ENCODE peak calls at places on chromosomes 4 and X, in six cellular contexts. M, C, P, X, I and J are unnamed samples.

GRCh38 chr4:61517144-61517543 is 317.0 kb downstream of the ADGRL3 start:
- DNase-seq in M (no peak), C (no peak), P (no peak), X (peak), I (no peak), J (peak)

GRCh38 chr4:128394778-128395177 is 107.2 kb upstream of the PGRMC2 start:
- DNase-seq in M (no peak), C (peak), P (no peak), X (no peak), I (no peak), J (no peak)

GRCh38 chrX:18471296-18471695 is 45.9 kb downstream of the CDKL5 start:
- DNase-seq in M (no peak), C (no peak), P (no peak), X (no peak), I (no peak), J (no peak)

GRCh38 chrX:69082753-69083150 is 82.5 kb downstream of the PJA1 start:
- DNase-seq in M (no peak), C (no peak), P (no peak), X (no peak), I (no peak), J (no peak)

GRCh38 chrX:101219116-101219839 is at the start of gene DRP2:
- DNase-seq in M (peak), C (no peak), P (no peak), X (no peak), I (peak), J (no peak)

GRCh38 chr4:26073886-26074560 is 160.0 kb downstream of the SMIM20 start:
- DNase-seq in M (no peak), C (no peak), P (no peak), X (no peak), I (no peak), J (no peak)

GRCh38 chr4:25792843-25793242 is 69.9 kb downstream of the SEL1L3 start:
- DNase-seq in M (peak), C (no peak), P (no peak), X (no peak), I (no peak), J (no peak)

GRCh38 chr4:72797486-72797885 is 228.5 kb upstream of the ADAMTS3 start:
- DNase-seq in M (no peak), C (no peak), P (no peak), X (no peak), I (no peak), J (no peak)

GRCh38 chr4:144903953-144904711 is 193.9 kb downstream of the ANAPC10 start:
- DNase-seq in M (peak), C (peak), P (peak), X (no peak), I (no peak), J (no peak)

GRCh38 chrX:42988700-42989099 is 210.7 kb upstream of the PPP1R2C start:
- DNase-seq in M (no peak), C (no peak), P (no peak), X (no peak), I (no peak), J (no peak)

GRCh38 chr4:157739237-157739636 is 433.6 kb downstream of the GASK1B start:
- DNase-seq in M (peak), C (peak), P (peak), X (no peak), I (no peak), J (no peak)

GRCh38 chr4:6974138-6974848 is 64.7 kb downstream of the TBC1D14 start:
- DNase-seq in M (peak), C (peak), P (peak), X (peak), I (peak), J (peak)

GRCh38 chrX:68870357-68870756 is 41.5 kb downstream of the EFNB1 start:
- DNase-seq in M (peak), C (no peak), P (no peak), X (no peak), I (no peak), J (no peak)

GRCh38 chrX:135185795-135186443 is 14.7 kb upstream of the CT55 start:
- DNase-seq in M (peak), C (peak), P (peak), X (no peak), I (peak), J (peak)

GRCh38 chr4:128606173-128606572 is 203.3 kb upstream of the JADE1 start:
- DNase-seq in M (peak), C (no peak), P (no peak), X (no peak), I (peak), J (no peak)

GRCh38 chr4:109864134-109864533 is 16.2 kb downstream of the LRIT3 start:
- DNase-seq in M (no peak), C (no peak), P (no peak), X (no peak), I (no peak), J (no peak)

GRCh38 chrX:107978080-107978479 is 4.1 kb downstream of the TEX13B start:
- DNase-seq in M (no peak), C (no peak), P (no peak), X (no peak), I (no peak), J (no peak)

GRCh38 chr4:145735330-145735638 is 55.3 kb downstream of the C4orf51 start:
- DNase-seq in M (peak), C (peak), P (no peak), X (no peak), I (peak), J (no peak)

DNA sequence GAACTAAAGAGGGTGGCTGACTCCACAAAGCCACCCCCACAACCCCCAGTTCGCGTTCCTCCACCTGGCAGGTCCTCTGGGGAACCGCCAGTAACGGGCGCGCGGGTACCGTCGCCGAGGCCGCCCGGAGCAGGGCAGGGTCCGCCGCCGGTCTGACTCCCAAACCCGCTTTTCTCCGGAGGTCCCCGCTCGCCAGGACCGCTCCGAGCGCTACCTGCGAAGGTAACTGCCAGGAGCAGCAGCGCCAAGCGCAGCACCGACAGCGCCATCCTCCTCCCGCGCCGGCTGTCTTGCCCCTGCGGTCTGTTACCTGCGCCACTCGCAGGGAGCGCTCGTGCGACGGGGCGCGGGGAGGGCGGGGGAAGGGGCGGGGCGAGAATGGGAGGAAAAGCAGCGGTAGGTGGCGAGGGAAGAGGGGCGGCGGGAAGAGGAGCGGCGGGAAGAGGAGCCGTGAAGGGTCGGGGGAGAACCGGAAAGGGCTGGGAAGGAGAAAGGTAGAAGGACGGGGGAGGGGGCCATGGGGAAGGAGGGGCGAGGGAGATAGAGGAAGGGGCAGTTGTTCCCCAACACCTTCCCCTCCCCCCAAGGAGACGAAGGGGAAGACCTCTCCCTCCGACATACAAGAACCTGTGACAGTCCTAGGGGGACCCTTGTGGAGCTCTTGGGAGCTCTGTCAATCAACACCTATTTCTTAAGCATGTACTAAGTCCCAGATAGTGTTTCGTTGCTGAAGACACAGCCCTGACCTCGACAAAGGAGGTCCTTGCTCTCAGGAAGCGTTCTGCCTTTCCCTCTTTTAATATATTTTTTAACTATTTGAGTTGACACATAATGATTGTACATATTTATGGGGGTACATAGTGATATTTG is at the start of gene SPINK2:
- DNase-seq in M (peak), C (no peak), P (peak), X (peak), I (peak), J (peak)
- TF ChIP-seq CTCF in M (peak), C (no peak), P (no peak), X (no peak), I (peak), J (no peak)

GRCh38 chr4:96352051-96352517 is 512.2 kb downstream of the PDHA2 start:
- DNase-seq in M (peak), C (peak), P (peak), X (no peak), I (peak), J (peak)
- TF ChIP-seq CTCF in M (peak), C (peak), P (no peak), X (no peak), I (peak), J (peak)

GRCh38 chrX:83469551-83469950 is 38.5 kb upstream of the POU3F4 start:
- DNase-seq in M (peak), C (no peak), P (peak), X (no peak), I (no peak), J (peak)
- TF ChIP-seq CTCF in M (peak), C (no peak), P (peak), X (no peak), I (peak), J (peak)

GRCh38 chr4:24683116-24683515 is 98.8 kb upstream of the DHX15 start:
- DNase-seq in M (no peak), C (no peak), P (peak), X (no peak), I (no peak), J (no peak)
- TF ChIP-seq CTCF in M (no peak), C (no peak), P (no peak), X (no peak), I (no peak), J (no peak)

GRCh38 chrX:40871385-40872082 is 136.2 kb upstream of the MED14 start:
- DNase-seq in M (peak), C (peak), P (no peak), X (no peak), I (no peak), J (no peak)
- TF ChIP-seq CTCF in M (no peak), C (peak), P (no peak), X (no peak), I (no peak), J (no peak)

DNA sequence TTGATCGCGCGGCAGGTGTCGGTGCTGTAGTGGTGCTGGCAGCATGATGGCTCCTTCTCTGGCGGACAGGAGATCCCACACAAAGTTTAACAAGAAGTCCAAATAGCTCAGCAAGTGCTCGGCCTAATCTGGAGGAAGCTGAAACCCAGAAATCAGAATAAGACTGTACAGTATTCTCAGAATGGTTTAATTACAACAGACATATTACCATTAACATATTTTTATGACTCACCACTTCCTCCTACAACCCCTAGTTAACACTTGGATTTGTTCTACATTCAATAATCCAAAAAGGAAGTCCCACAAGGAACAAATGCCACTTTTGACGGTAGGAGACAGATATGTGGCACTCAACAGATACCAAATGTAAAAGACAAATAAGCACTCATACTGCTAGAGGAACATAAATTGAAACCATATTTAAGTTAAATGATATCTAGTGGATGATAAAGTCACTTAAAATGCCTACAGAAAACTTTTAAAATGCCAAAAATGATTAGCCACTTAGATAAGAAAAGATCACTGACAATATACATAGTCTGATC is 91.2 kb downstream of the HUWE1 start:
- DNase-seq in M (no peak), C (no peak), P (peak), X (no peak), I (no peak), J (no peak)
- TF ChIP-seq CTCF in M (no peak), C (no peak), P (no peak), X (no peak), I (no peak), J (no peak)

DNA sequence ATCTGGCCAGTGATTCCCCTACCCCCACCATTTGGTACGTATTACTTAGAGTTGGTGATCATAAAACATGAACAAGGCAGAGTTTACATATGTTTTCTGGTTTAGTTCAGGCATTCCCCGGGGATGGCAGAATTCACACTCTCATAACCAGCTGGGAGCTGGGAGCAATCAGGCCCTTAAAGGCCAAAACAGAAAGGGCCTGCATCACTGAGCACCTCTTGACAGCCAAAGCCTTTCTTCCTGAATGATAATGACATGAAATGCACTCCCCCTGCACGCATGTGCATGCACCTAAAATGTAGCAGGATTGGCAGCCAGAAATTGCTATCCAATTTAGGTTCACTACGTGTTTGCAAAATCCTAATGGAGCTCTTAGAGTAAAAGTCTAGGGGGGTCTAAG is 235.4 kb downstream of the GPC3 start:
- DNase-seq in M (no peak), C (no peak), P (no peak), X (no peak), I (no peak), J (peak)
- TF ChIP-seq CTCF in M (no peak), C (no peak), P (no peak), X (no peak), I (no peak), J (no peak)

DNA sequence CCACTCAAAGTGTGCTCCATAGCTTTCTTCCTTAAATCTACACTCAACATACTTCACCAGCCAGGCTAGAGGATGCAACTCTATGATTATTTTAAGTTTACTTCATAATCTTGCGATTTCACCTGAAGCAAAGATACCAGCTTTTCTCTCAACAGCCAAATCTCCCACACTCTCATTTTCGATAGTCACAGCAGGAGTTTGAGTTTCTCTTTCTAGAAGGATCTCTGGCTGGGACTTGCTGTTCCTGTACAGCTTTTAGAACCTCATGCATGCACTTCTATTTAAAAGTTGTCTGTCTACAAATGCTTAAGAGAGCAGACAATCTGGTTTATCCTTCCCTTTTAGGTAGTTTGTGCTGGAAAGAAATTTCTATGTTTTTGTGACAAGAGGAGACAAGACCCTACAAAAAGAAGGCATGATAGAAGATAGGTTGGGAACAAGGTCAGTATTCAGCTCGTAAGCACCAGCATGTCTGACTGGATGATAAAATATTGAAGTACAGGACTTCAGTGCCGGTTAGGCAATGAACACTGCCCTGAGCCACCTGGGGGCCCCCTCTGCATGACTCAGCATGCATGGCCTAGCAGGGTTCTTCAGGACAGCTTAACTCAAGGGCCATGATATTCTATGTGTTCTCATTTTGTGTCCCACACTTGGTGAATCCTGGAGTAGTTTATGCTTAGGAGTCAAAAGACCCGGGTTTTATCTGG is 65.6 kb downstream of the ATXN3L start:
- DNase-seq in M (peak), C (peak), P (peak), X (peak), I (peak), J (no peak)
- TF ChIP-seq CTCF in M (no peak), C (no peak), P (peak), X (no peak), I (no peak), J (no peak)

GRCh38 chr4:1062419-1062818 is 50.9 kb downstream of the RNF212 start:
- DNase-seq in M (no peak), C (no peak), P (no peak), X (no peak), I (no peak), J (no peak)

GRCh38 chr4:1061747-1062146 is 50.3 kb downstream of the FGFRL1 start:
- DNase-seq in M (no peak), C (no peak), P (no peak), X (no peak), I (no peak), J (no peak)

GRCh38 chr4:1060121-1060520 is 48.7 kb downstream of the FGFRL1 start:
- DNase-seq in M (no peak), C (no peak), P (no peak), X (no peak), I (no peak), J (no peak)

GRCh38 chr4:1060646-1061371 is 49.4 kb downstream of the FGFRL1 start:
- DNase-seq in M (no peak), C (no peak), P (no peak), X (no peak), I (no peak), J (no peak)

DNA sequence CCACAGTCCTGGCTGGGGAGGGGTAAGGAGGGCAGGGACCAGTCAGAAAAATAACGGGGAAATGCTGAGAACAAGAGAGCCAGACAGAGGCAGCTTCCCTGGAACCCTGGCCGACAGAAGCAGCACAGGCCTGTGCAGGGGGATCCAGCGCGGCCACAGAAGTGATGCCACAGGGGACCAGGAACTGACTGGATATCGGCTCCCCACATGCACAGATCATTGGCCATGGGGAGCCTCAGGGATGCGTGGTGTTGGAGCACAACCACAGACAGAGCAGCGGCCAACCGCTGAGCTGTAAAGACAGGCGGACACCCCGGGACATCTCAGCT is 49.9 kb downstream of the FGFRL1 start:
- DNase-seq in M (no peak), C (no peak), P (no peak), X (no peak), I (no peak), J (no peak)
- TF ChIP-seq CTCF in M (no peak), C (no peak), P (no peak), X (no peak), I (no peak), J (no peak)

GRCh38 chrX:125131146-125131545 is 188.5 kb upstream of the TEX13C start:
- DNase-seq in M (peak), C (no peak), P (peak), X (no peak), I (peak), J (no peak)
- TF ChIP-seq CTCF in M (peak), C (no peak), P (peak), X (no peak), I (no peak), J (peak)